ENCODE peak calls at places on chromosomes 16 and 17, in nine cellular contexts. One of them, this sample, is unnamed. For H3K36me3, the result is how much of the 10 kb centered on the place peaks cover.

GRCh38 chr17:79065105-79065670 is 9.4 kb upstream of the ENGASE start:
- DNase-seq in tibial artery: no peak
- DNase-seq in bronchial epithelial cell: peak
- DNase-seq in fibroblast of lung: peak
- DNase-seq in mucosa of descending colon: peak
- DNase-seq in heart right ventricle: no peak
- DNase-seq in sigmoid colon: peak
- DNase-seq in suprapubic skin: peak
- DNase-seq in psoas muscle: no peak
- DNase-seq in this sample: no peak

GRCh38 chr17:79619196-79619595 is 8.3 kb upstream of the RBFOX3 start:
- DNase-seq in tibial artery: peak
- DNase-seq in bronchial epithelial cell: no peak
- DNase-seq in fibroblast of lung: no peak
- DNase-seq in mucosa of descending colon: no peak
- DNase-seq in heart right ventricle: no peak
- DNase-seq in sigmoid colon: peak
- DNase-seq in suprapubic skin: peak
- DNase-seq in psoas muscle: no peak
- DNase-seq in this sample: no peak

GRCh38 chr17:27206447-27206846 is 87.5 kb upstream of the WSB1 start:
- DNase-seq in tibial artery: no peak
- DNase-seq in bronchial epithelial cell: no peak
- DNase-seq in fibroblast of lung: no peak
- DNase-seq in mucosa of descending colon: peak
- DNase-seq in heart right ventricle: no peak
- DNase-seq in sigmoid colon: no peak
- DNase-seq in suprapubic skin: no peak
- DNase-seq in psoas muscle: no peak
- DNase-seq in this sample: no peak

GRCh38 chr17:14461131-14461530 is 160.2 kb downstream of the HS3ST3B1 start:
- DNase-seq in tibial artery: no peak
- DNase-seq in bronchial epithelial cell: no peak
- DNase-seq in fibroblast of lung: no peak
- DNase-seq in mucosa of descending colon: no peak
- DNase-seq in heart right ventricle: no peak
- DNase-seq in sigmoid colon: no peak
- DNase-seq in suprapubic skin: no peak
- DNase-seq in psoas muscle: no peak
- DNase-seq in this sample: no peak

GRCh38 chr17:79675413-79675725 is 55.4 kb upstream of the ENPP7 start:
- DNase-seq in tibial artery: no peak
- DNase-seq in bronchial epithelial cell: no peak
- DNase-seq in fibroblast of lung: no peak
- DNase-seq in mucosa of descending colon: no peak
- DNase-seq in heart right ventricle: no peak
- DNase-seq in sigmoid colon: no peak
- DNase-seq in suprapubic skin: no peak
- DNase-seq in psoas muscle: no peak
- DNase-seq in this sample: no peak

GRCh38 chr16:83624436-83625120 is 183.2 kb upstream of the HSBP1 start:
- DNase-seq in tibial artery: no peak
- DNase-seq in bronchial epithelial cell: no peak
- DNase-seq in fibroblast of lung: no peak
- DNase-seq in mucosa of descending colon: no peak
- DNase-seq in heart right ventricle: no peak
- DNase-seq in sigmoid colon: no peak
- DNase-seq in suprapubic skin: no peak
- DNase-seq in psoas muscle: no peak
- DNase-seq in this sample: no peak

GRCh38 chr16:67936876-67937605 is 391 bp upstream of the PSMB10 start:
- DNase-seq in tibial artery: no peak
- DNase-seq in bronchial epithelial cell: peak
- DNase-seq in fibroblast of lung: no peak
- DNase-seq in mucosa of descending colon: no peak
- DNase-seq in heart right ventricle: peak
- DNase-seq in sigmoid colon: no peak
- DNase-seq in suprapubic skin: no peak
- DNase-seq in psoas muscle: no peak
- DNase-seq in this sample: no peak

GRCh38 chr17:73899839-73900238 is 255.6 kb upstream of the SDK2 start:
- DNase-seq in tibial artery: no peak
- DNase-seq in bronchial epithelial cell: no peak
- DNase-seq in fibroblast of lung: no peak
- DNase-seq in mucosa of descending colon: no peak
- DNase-seq in heart right ventricle: no peak
- DNase-seq in sigmoid colon: no peak
- DNase-seq in suprapubic skin: no peak
- DNase-seq in psoas muscle: no peak
- DNase-seq in this sample: no peak

GRCh38 chr17:14919580-14920160 is 345.5 kb downstream of the PMP22 start:
- DNase-seq in tibial artery: no peak
- DNase-seq in bronchial epithelial cell: peak
- DNase-seq in fibroblast of lung: no peak
- DNase-seq in mucosa of descending colon: no peak
- DNase-seq in heart right ventricle: no peak
- DNase-seq in sigmoid colon: no peak
- DNase-seq in suprapubic skin: no peak
- DNase-seq in psoas muscle: no peak
- DNase-seq in this sample: no peak

GRCh38 chr16:10738231-10739077 is 5.2 kb upstream of the NUBP1 start:
- DNase-seq in tibial artery: peak
- DNase-seq in bronchial epithelial cell: peak
- DNase-seq in fibroblast of lung: peak
- DNase-seq in mucosa of descending colon: no peak
- DNase-seq in heart right ventricle: peak
- DNase-seq in sigmoid colon: peak
- DNase-seq in suprapubic skin: no peak
- DNase-seq in psoas muscle: peak
- DNase-seq in this sample: peak

GRCh38 chr16:25151996-25152395 is 40.5 kb downstream of the LCMT1 start:
- DNase-seq in tibial artery: no peak
- DNase-seq in bronchial epithelial cell: no peak
- DNase-seq in fibroblast of lung: peak
- DNase-seq in mucosa of descending colon: no peak
- DNase-seq in heart right ventricle: no peak
- DNase-seq in sigmoid colon: no peak
- DNase-seq in suprapubic skin: no peak
- DNase-seq in psoas muscle: no peak
- DNase-seq in this sample: no peak

GRCh38 chr17:57940217-57940616 is 15.0 kb downstream of the CUEDC1 start:
- DNase-seq in tibial artery: no peak
- DNase-seq in bronchial epithelial cell: no peak
- DNase-seq in fibroblast of lung: no peak
- DNase-seq in mucosa of descending colon: no peak
- DNase-seq in heart right ventricle: no peak
- DNase-seq in sigmoid colon: no peak
- DNase-seq in suprapubic skin: no peak
- DNase-seq in psoas muscle: no peak
- DNase-seq in this sample: no peak

GRCh38 chr17:320809-321385 is 31.7 kb downstream of the RPH3AL start:
- DNase-seq in tibial artery: no peak
- DNase-seq in bronchial epithelial cell: no peak
- DNase-seq in fibroblast of lung: no peak
- DNase-seq in mucosa of descending colon: no peak
- DNase-seq in heart right ventricle: no peak
- DNase-seq in sigmoid colon: peak
- DNase-seq in suprapubic skin: peak
- DNase-seq in psoas muscle: no peak
- DNase-seq in this sample: no peak

GRCh38 chr17:35147313-35147982 is at the start of gene UNC45B:
- DNase-seq in tibial artery: no peak
- DNase-seq in bronchial epithelial cell: no peak
- DNase-seq in fibroblast of lung: no peak
- DNase-seq in mucosa of descending colon: no peak
- DNase-seq in heart right ventricle: peak
- DNase-seq in sigmoid colon: no peak
- DNase-seq in suprapubic skin: no peak
- DNase-seq in psoas muscle: peak
- DNase-seq in this sample: no peak

GRCh38 chr17:49976828-49977202 is 7.8 kb downstream of the DLX4 start:
- DNase-seq in tibial artery: no peak
- DNase-seq in bronchial epithelial cell: no peak
- DNase-seq in fibroblast of lung: no peak
- DNase-seq in mucosa of descending colon: no peak
- DNase-seq in heart right ventricle: no peak
- DNase-seq in sigmoid colon: no peak
- DNase-seq in suprapubic skin: no peak
- DNase-seq in psoas muscle: no peak
- DNase-seq in this sample: no peak

GRCh38 chr17:81336930-81337325 is 41.8 kb upstream of the SLC38A10 start:
- DNase-seq in tibial artery: no peak
- DNase-seq in bronchial epithelial cell: no peak
- DNase-seq in fibroblast of lung: no peak
- DNase-seq in mucosa of descending colon: no peak
- DNase-seq in heart right ventricle: no peak
- DNase-seq in sigmoid colon: peak
- DNase-seq in suprapubic skin: no peak
- DNase-seq in psoas muscle: no peak
- DNase-seq in this sample: no peak

GRCh38 chr17:81735181-81736102 is 23.4 kb downstream of the SLC25A10 start:
- DNase-seq in tibial artery: no peak
- DNase-seq in bronchial epithelial cell: peak
- DNase-seq in fibroblast of lung: no peak
- DNase-seq in mucosa of descending colon: peak
- DNase-seq in heart right ventricle: no peak
- DNase-seq in sigmoid colon: peak
- DNase-seq in suprapubic skin: peak
- DNase-seq in psoas muscle: no peak
- DNase-seq in this sample: no peak

GRCh38 chr17:63774982-63775290 is 966 bp downstream of the DDX42 start:
- DNase-seq in tibial artery: no peak
- DNase-seq in bronchial epithelial cell: no peak
- DNase-seq in fibroblast of lung: peak
- DNase-seq in mucosa of descending colon: peak
- DNase-seq in heart right ventricle: no peak
- DNase-seq in sigmoid colon: no peak
- DNase-seq in suprapubic skin: no peak
- DNase-seq in psoas muscle: no peak
- DNase-seq in this sample: no peak

GRCh38 chr16:46883353-46883689 is 841 bp upstream of the GPT2 start:
- DNase-seq in tibial artery: no peak
- DNase-seq in bronchial epithelial cell: no peak
- DNase-seq in fibroblast of lung: no peak
- DNase-seq in mucosa of descending colon: peak
- DNase-seq in heart right ventricle: no peak
- DNase-seq in sigmoid colon: no peak
- DNase-seq in suprapubic skin: no peak
- DNase-seq in psoas muscle: no peak
- DNase-seq in this sample: no peak

DNA sequence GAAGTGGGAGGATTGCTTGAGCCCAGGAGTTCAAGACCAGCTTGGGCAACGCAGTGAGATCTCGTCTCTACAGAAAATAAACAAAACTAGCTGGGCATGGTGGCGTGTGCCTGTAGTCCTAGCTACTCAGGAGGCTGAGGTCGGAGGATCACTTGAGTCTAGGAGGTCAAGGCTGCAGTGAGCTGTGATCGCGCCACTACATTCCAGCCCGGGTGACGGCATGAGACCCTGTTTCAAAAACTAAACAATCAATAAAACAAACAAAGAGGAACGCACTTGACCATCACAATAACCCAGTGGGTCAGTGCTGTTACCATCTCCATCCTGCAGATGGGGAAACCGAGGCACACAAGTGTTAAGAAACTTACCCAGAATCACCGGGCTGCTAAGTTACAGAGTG is 13.7 kb downstream of the ZNF500 start:
- DNase-seq in tibial artery: no peak
- DNase-seq in bronchial epithelial cell: no peak
- DNase-seq in fibroblast of lung: no peak
- DNase-seq in mucosa of descending colon: no peak
- DNase-seq in heart right ventricle: no peak
- DNase-seq in sigmoid colon: no peak
- DNase-seq in suprapubic skin: no peak
- DNase-seq in psoas muscle: no peak
- DNase-seq in this sample: no peak
- H3K36me3 ChIP-seq in tibial artery: half or more
- H3K36me3 ChIP-seq in bronchial epithelial cell: under half
- H3K36me3 ChIP-seq in fibroblast of lung: under half
- H3K36me3 ChIP-seq in mucosa of descending colon: under half
- H3K36me3 ChIP-seq in heart right ventricle: half or more
- H3K36me3 ChIP-seq in sigmoid colon: half or more
- H3K36me3 ChIP-seq in suprapubic skin: half or more
- H3K36me3 ChIP-seq in psoas muscle: under half
- H3K36me3 ChIP-seq in this sample: under half

GRCh38 chr16:20349615-20350014 is 2.9 kb downstream of the UMOD start:
- DNase-seq in tibial artery: no peak
- DNase-seq in bronchial epithelial cell: no peak
- DNase-seq in fibroblast of lung: no peak
- DNase-seq in mucosa of descending colon: no peak
- DNase-seq in heart right ventricle: no peak
- DNase-seq in sigmoid colon: no peak
- DNase-seq in suprapubic skin: no peak
- DNase-seq in psoas muscle: no peak
- DNase-seq in this sample: no peak
- TF ChIP-seq CTCF in tibial artery: no peak
- TF ChIP-seq CTCF in bronchial epithelial cell: no peak
- TF ChIP-seq CTCF in fibroblast of lung: no peak
- TF ChIP-seq CTCF in mucosa of descending colon: no peak
- TF ChIP-seq CTCF in heart right ventricle: no peak
- TF ChIP-seq CTCF in sigmoid colon: no peak
- TF ChIP-seq CTCF in suprapubic skin: no peak
- TF ChIP-seq CTCF in psoas muscle: no peak
- TF ChIP-seq CTCF in this sample: no peak

DNA sequence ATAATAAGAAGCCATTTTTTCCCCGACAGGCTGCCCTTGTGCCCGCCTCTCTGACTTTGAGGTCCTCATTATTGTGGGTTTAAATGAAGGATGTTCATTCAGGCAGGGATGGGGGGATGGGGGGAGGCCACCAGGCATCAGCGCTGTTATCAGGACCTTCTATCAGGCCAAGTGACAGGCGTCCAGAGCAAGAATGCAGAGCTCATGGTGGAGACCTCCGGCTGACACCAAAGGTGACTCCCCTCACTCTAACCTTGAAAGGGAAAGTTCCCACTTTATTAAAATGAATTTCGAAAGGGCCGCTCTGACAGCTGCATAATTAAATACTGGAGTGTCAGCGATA is 436.2 kb downstream of the MAF start:
- DNase-seq in tibial artery: no peak
- DNase-seq in bronchial epithelial cell: no peak
- DNase-seq in fibroblast of lung: no peak
- DNase-seq in mucosa of descending colon: no peak
- DNase-seq in heart right ventricle: no peak
- DNase-seq in sigmoid colon: no peak
- DNase-seq in suprapubic skin: no peak
- DNase-seq in psoas muscle: no peak
- DNase-seq in this sample: no peak
- H3K4me3 ChIP-seq in tibial artery: no peak
- H3K4me3 ChIP-seq in bronchial epithelial cell: no peak
- H3K4me3 ChIP-seq in fibroblast of lung: no peak
- H3K4me3 ChIP-seq in mucosa of descending colon: no peak
- H3K4me3 ChIP-seq in heart right ventricle: no peak
- H3K4me3 ChIP-seq in sigmoid colon: no peak
- H3K4me3 ChIP-seq in suprapubic skin: no peak
- H3K4me3 ChIP-seq in psoas muscle: no peak
- H3K4me3 ChIP-seq in this sample: peak

DNA sequence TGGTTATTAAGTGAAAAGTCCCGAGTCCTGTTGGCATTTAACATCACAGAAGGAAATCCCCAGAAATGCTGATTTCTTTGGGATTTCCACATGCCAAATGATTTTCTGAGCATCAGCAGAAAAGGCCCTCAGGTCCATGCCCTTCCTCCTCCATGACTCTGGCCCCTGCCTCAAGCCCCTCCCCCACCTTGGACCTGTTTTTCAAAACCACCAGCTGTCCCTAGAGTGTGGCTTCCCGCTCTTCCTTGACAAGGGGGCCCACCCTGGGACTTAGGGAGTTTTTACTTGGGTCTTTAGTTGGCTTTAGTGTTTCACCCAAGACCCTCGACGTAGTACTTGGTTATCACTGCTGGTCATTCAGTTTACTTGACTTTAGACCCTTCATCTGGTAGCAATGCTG is 68.9 kb downstream of the ARSG start:
- DNase-seq in tibial artery: no peak
- DNase-seq in bronchial epithelial cell: no peak
- DNase-seq in fibroblast of lung: no peak
- DNase-seq in mucosa of descending colon: no peak
- DNase-seq in heart right ventricle: no peak
- DNase-seq in sigmoid colon: no peak
- DNase-seq in suprapubic skin: no peak
- DNase-seq in psoas muscle: no peak
- DNase-seq in this sample: no peak
- H3K36me3 ChIP-seq in tibial artery: under half
- H3K36me3 ChIP-seq in bronchial epithelial cell: under half
- H3K36me3 ChIP-seq in fibroblast of lung: under half
- H3K36me3 ChIP-seq in mucosa of descending colon: under half
- H3K36me3 ChIP-seq in heart right ventricle: under half
- H3K36me3 ChIP-seq in sigmoid colon: under half
- H3K36me3 ChIP-seq in suprapubic skin: under half
- H3K36me3 ChIP-seq in psoas muscle: under half
- H3K36me3 ChIP-seq in this sample: under half

This sample was measured in thoracic aorta.